ENCODE peak calls at places on chromosomes 4 and X, in seven cellular contexts. G is astrocyte of the spinal cord, C is T-cell, P is breast epithelium, O is upper lobe of right lung, R is NCI-H1048, E is cardiac muscle cell. T is an unnamed sample.

GRCh38 chr4:147927377-147928137 is 195.7 kb downstream of the ARHGAP10 start:
- DNase-seq in O (no peak), P (no peak), G (peak; percentile 58), E (no peak), R (no peak), C (no peak), T (no peak)

GRCh38 chrX:129813662-129814061 is 30.0 kb downstream of the ZDHHC9 start:
- DNase-seq in E (no peak), G (no peak), R (no peak), C (no peak), O (no peak), P (no peak), T (no peak)

GRCh38 chr4:4269856-4270255 is 20.1 kb downstream of the LYAR start:
- DNase-seq in P (no peak), O (no peak), E (no peak), C (peak; percentile 27), R (no peak), G (peak; percentile 42), T (peak; percentile 28)

GRCh38 chr4:2500547-2500946 is 31.6 kb downstream of the RNF4 start:
- DNase-seq in E (no peak), P (no peak), C (no peak), O (no peak), G (peak; percentile 32), R (no peak), T (no peak)

GRCh38 chrX:110853610-110854009 is 58.0 kb upstream of the CHRDL1 start:
- DNase-seq in O (no peak), E (peak; percentile 58), G (peak; percentile 14), C (no peak), P (peak; percentile 51), R (no peak), T (no peak)

GRCh38 chrX:70505451-70505841 is 60.8 kb downstream of the DLG3 start:
- DNase-seq in P (no peak), R (no peak), E (no peak), G (no peak), C (no peak), O (no peak), T (no peak)

GRCh38 chrX:70455366-70456202 is 10.9 kb downstream of the DLG3 start:
- DNase-seq in G (no peak), O (no peak), C (no peak), P (no peak), E (no peak), R (no peak), T (no peak)

GRCh38 chrX:16479206-16479869 is 170.6 kb upstream of the S100G start:
- DNase-seq in C (no peak), P (no peak), G (peak; percentile 46), E (no peak), R (no peak), O (no peak), T (no peak)

GRCh38 chr4:184267206-184267608 is 49.5 kb upstream of the ENPP6 start:
- DNase-seq in O (no peak), C (no peak), E (no peak), P (no peak), R (no peak), G (no peak), T (no peak)

GRCh38 chrX:82218361-82218760 is 1016.5 kb downstream of the SH3BGRL start:
- DNase-seq in G (no peak), C (no peak), P (no peak), O (no peak), R (peak; percentile 42), E (peak; percentile 52), T (no peak)

GRCh38 chr4:130359537-130359936 is 1263.6 kb downstream of the C4orf33 start:
- DNase-seq in O (no peak), R (no peak), G (peak; percentile 45), E (no peak), P (no peak), C (no peak), T (no peak)

GRCh38 chr4:15427126-15427525 is 707 bp upstream of the C1QTNF7 start:
- DNase-seq in C (no peak), G (no peak), R (no peak), E (no peak), O (no peak), P (no peak), T (no peak)

GRCh38 chr4:44583393-44583792 is 68.0 kb downstream of the YIPF7 start:
- DNase-seq in R (no peak), O (no peak), C (no peak), E (no peak), P (no peak), G (no peak), T (no peak)

GRCh38 chrX:103215768-103216085 is 819 bp downstream of the BEX4 start:
- DNase-seq in G (peak; percentile 12), E (no peak), O (no peak), C (no peak), P (no peak), R (no peak), T (no peak)

GRCh38 chrX:132480581-132481203 is 8.1 kb downstream of the MBNL3 start:
- DNase-seq in E (peak; percentile 22), P (no peak), R (peak; percentile 38), G (peak; percentile 19), C (peak; percentile 40), O (peak; percentile 50), T (peak; percentile 1)

GRCh38 chr4:78644744-78645330 is 93.3 kb downstream of the ANXA3 start:
- DNase-seq in O (no peak), C (peak; percentile 25), E (peak; percentile 68), P (no peak), R (no peak), G (peak; percentile 81), T (no peak)

T was measured in effector memory CD4-positive, alpha-beta T cell.